ENCODE peak calls at places on chromosomes 5 and 9, in six cellular contexts. One of them, this sample, is unnamed.

GRCh38 chr9:121082075-121082474 is 7.3 kb downstream of the CNTRL start:
- DNase-seq in HL-60: no peak
- DNase-seq in RPMI7951: no peak
- DNase-seq in esophagus muscularis mucosa: no peak
- DNase-seq in NCI-H187: no peak
- DNase-seq in iPS-NIHi11: no peak
- DNase-seq in this sample: no peak

GRCh38 chr5:159040181-159040580 is 59.5 kb downstream of the EBF1 start:
- DNase-seq in HL-60: no peak
- DNase-seq in RPMI7951: no peak
- DNase-seq in esophagus muscularis mucosa: no peak
- DNase-seq in NCI-H187: no peak
- DNase-seq in iPS-NIHi11: no peak
- DNase-seq in this sample: no peak

GRCh38 chr5:142641681-142642080 is 44.2 kb downstream of the FGF1 start:
- DNase-seq in HL-60: no peak
- DNase-seq in RPMI7951: no peak
- DNase-seq in esophagus muscularis mucosa: no peak
- DNase-seq in NCI-H187: no peak
- DNase-seq in iPS-NIHi11: no peak
- DNase-seq in this sample: no peak

GRCh38 chr5:55636177-55636576 is 75.9 kb downstream of the SLC38A9 start:
- DNase-seq in HL-60: no peak
- DNase-seq in RPMI7951: no peak
- DNase-seq in esophagus muscularis mucosa: no peak
- DNase-seq in NCI-H187: no peak
- DNase-seq in iPS-NIHi11: no peak
- DNase-seq in this sample: no peak

GRCh38 chr9:121860744-121861143 is 209.3 kb downstream of the DAB2IP start:
- DNase-seq in HL-60: no peak
- DNase-seq in RPMI7951: peak
- DNase-seq in esophagus muscularis mucosa: no peak
- DNase-seq in NCI-H187: no peak
- DNase-seq in iPS-NIHi11: no peak
- DNase-seq in this sample: no peak

GRCh38 chr9:35660966-35661413 is 2.9 kb downstream of the CCDC107 start:
- DNase-seq in HL-60: no peak
- DNase-seq in RPMI7951: peak
- DNase-seq in esophagus muscularis mucosa: no peak
- DNase-seq in NCI-H187: no peak
- DNase-seq in iPS-NIHi11: no peak
- DNase-seq in this sample: no peak

GRCh38 chr5:97044057-97044456 is 98.4 kb downstream of the LIX1 start:
- DNase-seq in HL-60: no peak
- DNase-seq in RPMI7951: peak
- DNase-seq in esophagus muscularis mucosa: no peak
- DNase-seq in NCI-H187: no peak
- DNase-seq in iPS-NIHi11: peak
- DNase-seq in this sample: no peak

GRCh38 chr9:130446111-130446861 is 1.5 kb downstream of the ASS1 start:
- DNase-seq in HL-60: no peak
- DNase-seq in RPMI7951: peak
- DNase-seq in esophagus muscularis mucosa: no peak
- DNase-seq in NCI-H187: no peak
- DNase-seq in iPS-NIHi11: peak
- DNase-seq in this sample: peak

GRCh38 chr5:159775890-159776289 is 140.4 kb upstream of the ADRA1B start:
- DNase-seq in HL-60: no peak
- DNase-seq in RPMI7951: peak
- DNase-seq in esophagus muscularis mucosa: no peak
- DNase-seq in NCI-H187: no peak
- DNase-seq in iPS-NIHi11: no peak
- DNase-seq in this sample: no peak

GRCh38 chr5:66796306-66797292 is 200.4 kb downstream of the MAST4 start:
- DNase-seq in HL-60: no peak
- DNase-seq in RPMI7951: peak
- DNase-seq in esophagus muscularis mucosa: no peak
- DNase-seq in NCI-H187: no peak
- DNase-seq in iPS-NIHi11: no peak
- DNase-seq in this sample: no peak

GRCh38 chr5:111143910-111144309 is 51.8 kb downstream of the WDR36 start:
- DNase-seq in HL-60: no peak
- DNase-seq in RPMI7951: peak
- DNase-seq in esophagus muscularis mucosa: no peak
- DNase-seq in NCI-H187: no peak
- DNase-seq in iPS-NIHi11: peak
- DNase-seq in this sample: peak

GRCh38 chr9:120413121-120414048 is 166.6 kb downstream of the CDK5RAP2 start:
- DNase-seq in HL-60: no peak
- DNase-seq in RPMI7951: no peak
- DNase-seq in esophagus muscularis mucosa: no peak
- DNase-seq in NCI-H187: peak
- DNase-seq in iPS-NIHi11: peak
- DNase-seq in this sample: no peak

GRCh38 chr9:87505869-87506678 is 8.4 kb downstream of the DAPK1 start:
- DNase-seq in HL-60: no peak
- DNase-seq in RPMI7951: no peak
- DNase-seq in esophagus muscularis mucosa: no peak
- DNase-seq in NCI-H187: no peak
- DNase-seq in iPS-NIHi11: no peak
- DNase-seq in this sample: no peak

GRCh38 chr9:104304925-104305324 is 199.1 kb upstream of the OR13F1 start:
- DNase-seq in HL-60: no peak
- DNase-seq in RPMI7951: no peak
- DNase-seq in esophagus muscularis mucosa: no peak
- DNase-seq in NCI-H187: no peak
- DNase-seq in iPS-NIHi11: no peak
- DNase-seq in this sample: no peak